ENCODE peak calls at places on chromosome 3, in five cellular contexts. L is body of pancreas, G is ovary, K is A549, D is transverse colon. R is an unnamed sample.

GRCh38 chr3:49674491-49674983 is 386 bp downstream of the APEH start:
- DNase-seq in D (peak), L (no peak), G (no peak), K (no peak), R (no peak)

GRCh38 chr3:34017757-34018156 is 219.3 kb downstream of the PDCD6IP start:
- DNase-seq in D (no peak), G (no peak), K (no peak), L (no peak), R (no peak)

GRCh38 chr3:187286467-187287059 is 5.0 kb downstream of the MASP1 start:
- DNase-seq in G (peak), L (no peak), D (no peak), K (no peak), R (no peak)

GRCh38 chr3:105373383-105373782 is 6.7 kb downstream of the ALCAM start:
- DNase-seq in D (no peak), K (no peak), L (no peak), G (no peak), R (no peak)

GRCh38 chr3:124133366-124133940 is 141.5 kb upstream of the ROPN1 start:
- DNase-seq in L (no peak), K (no peak), D (no peak), G (no peak), R (no peak)

GRCh38 chr3:98741121-98741716 is 21.9 kb upstream of the ST3GAL6 start:
- DNase-seq in D (no peak), G (no peak), K (no peak), L (no peak), R (no peak)

GRCh38 chr3:72299321-72299802 is 514.4 kb upstream of the PROK2 start:
- DNase-seq in K (no peak), G (no peak), L (peak), D (no peak), R (no peak)

GRCh38 chr3:155129396-155129795 is 49.3 kb downstream of the MME start:
- DNase-seq in K (no peak), D (no peak), G (no peak), L (no peak), R (no peak)

GRCh38 chr3:24520941-24521305 is 26.3 kb upstream of the THRB start:
- DNase-seq in G (no peak), D (no peak), L (no peak), K (no peak), R (no peak)

GRCh38 chr3:155991847-155992246 is 121.4 kb downstream of the GMPS start:
- DNase-seq in L (no peak), K (no peak), D (no peak), G (no peak), R (no peak)

GRCh38 chr3:1019157-1019556 is 73.7 kb upstream of the CNTN6 start:
- DNase-seq in K (no peak), L (no peak), D (no peak), G (no peak), R (no peak)

GRCh38 chr3:107939621-107940236 is 151.1 kb downstream of the CD47 start:
- DNase-seq in L (peak), K (no peak), D (no peak), G (no peak), R (no peak)

GRCh38 chr3:182364723-182365650 is 428.3 kb upstream of the ATP11B start:
- DNase-seq in K (no peak), L (no peak), G (no peak), D (peak), R (no peak)

GRCh38 chr3:54951405-54951804 is 23.5 kb upstream of the LRTM1 start:
- DNase-seq in D (peak), G (peak), L (peak), K (no peak), R (no peak)

GRCh38 chr3:58048301-58048700 is 40.1 kb downstream of the FLNB start:
- DNase-seq in G (no peak), D (no peak), L (peak), K (no peak), R (no peak)

GRCh38 chr3:63351159-63352007 is 73.3 kb downstream of the SYNPR start:
- DNase-seq in D (no peak), L (peak), K (peak), G (no peak), R (no peak)

GRCh38 chr3:151732861-151733260 is 866 bp upstream of the AADACL2 start:
- DNase-seq in L (no peak), G (no peak), K (no peak), D (no peak), R (no peak)

GRCh38 chr3:189204467-189204866 is 32.7 kb downstream of the TPRG1 start:
- DNase-seq in G (no peak), L (no peak), D (no peak), K (no peak), R (no peak)

GRCh38 chr3:64440498-64440897 is 215.2 kb upstream of the PRICKLE2 start:
- DNase-seq in L (peak), G (peak), K (no peak), D (no peak), R (no peak)

GRCh38 chr3:24715171-24715792 is 220.6 kb upstream of the THRB start:
- DNase-seq in L (no peak), K (no peak), G (no peak), D (no peak), R (no peak)

GRCh38 chr3:159416854-159417253 is 571.8 kb upstream of the IL12A start:
- DNase-seq in L (no peak), K (no peak), D (no peak), G (no peak), R (no peak)

GRCh38 chr3:130715616-130716015 is 31.0 kb downstream of the PIK3R4 start:
- DNase-seq in K (no peak), L (no peak), D (no peak), G (no peak), R (no peak)

GRCh38 chr3:130658666-130659065 is 88.0 kb downstream of the PIK3R4 start:
- DNase-seq in L (no peak), K (no peak), D (no peak), G (peak), R (no peak)

GRCh38 chr3:23078735-23079134 is 124.4 kb upstream of the UBE2E2 start:
- DNase-seq in K (no peak), G (no peak), L (no peak), D (no peak), R (no peak)

GRCh38 chr3:66196633-66197032 is 24.2 kb upstream of the SLC25A26 start:
- DNase-seq in G (no peak), K (no peak), L (no peak), D (no peak), R (no peak)

GRCh38 chr3:39850707-39851014 is 41.3 kb downstream of the MYRIP start:
- DNase-seq in D (no peak), L (no peak), K (no peak), G (no peak), R (no peak)

GRCh38 chr3:89570465-89570864 is 463.0 kb downstream of the EPHA3 start:
- DNase-seq in K (no peak), L (no peak), D (no peak), G (no peak), R (no peak)

GRCh38 chr3:190566043-190566933 is 52.4 kb downstream of the IL1RAP start:
- DNase-seq in L (peak), G (peak), K (peak), D (peak), R (peak)

GRCh38 chr3:45660567-45660901 is 28.7 kb upstream of the SACM1L start:
- DNase-seq in D (no peak), G (no peak), L (no peak), K (no peak), R (no peak)
- H3K27ac ChIP-seq in D (no peak), G (no peak), L (no peak), K (peak), R (no peak)

DNA sequence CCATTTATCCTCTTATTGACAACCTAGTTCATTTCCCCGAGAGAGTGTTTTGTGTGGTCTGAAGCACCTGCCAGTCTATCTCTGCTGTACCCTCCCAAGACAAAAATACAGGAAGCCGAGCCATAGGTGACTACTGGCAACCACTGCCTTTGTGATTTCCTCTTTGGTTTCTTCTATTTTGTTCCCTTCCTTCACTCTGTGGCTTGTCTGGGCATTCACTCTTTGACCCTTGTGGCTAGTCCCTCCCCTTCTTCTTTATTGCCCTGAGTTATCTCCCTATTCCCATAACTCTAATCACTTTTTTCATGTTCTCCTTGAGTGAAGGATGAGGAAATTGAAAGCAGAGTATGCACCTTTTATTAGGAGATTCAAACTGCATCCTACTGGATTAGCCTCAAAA is at the start of gene ADGRG7:
- DNase-seq in G (no peak), K (no peak), D (no peak), L (no peak), R (no peak)
- TF ChIP-seq POLR2A in G (no peak), K (no peak), D (no peak), L (no peak), R (no peak)

GRCh38 chr3:127739347-127740135 is 66.8 kb downstream of the ABTB1 start:
- DNase-seq in K (no peak), G (no peak), D (no peak), L (no peak), R (no peak)

GRCh38 chr3:127736801-127737539 is 64.2 kb downstream of the ABTB1 start:
- DNase-seq in G (no peak), L (no peak), D (no peak), K (no peak), R (no peak)

GRCh38 chr3:127740136-127740915 is 67.6 kb downstream of the ABTB1 start:
- DNase-seq in G (no peak), L (no peak), K (no peak), D (no peak), R (no peak)

GRCh38 chr3:127735767-127736693 is 63.3 kb downstream of the ABTB1 start:
- DNase-seq in G (peak), D (peak), L (peak), K (peak), R (no peak)

DNA sequence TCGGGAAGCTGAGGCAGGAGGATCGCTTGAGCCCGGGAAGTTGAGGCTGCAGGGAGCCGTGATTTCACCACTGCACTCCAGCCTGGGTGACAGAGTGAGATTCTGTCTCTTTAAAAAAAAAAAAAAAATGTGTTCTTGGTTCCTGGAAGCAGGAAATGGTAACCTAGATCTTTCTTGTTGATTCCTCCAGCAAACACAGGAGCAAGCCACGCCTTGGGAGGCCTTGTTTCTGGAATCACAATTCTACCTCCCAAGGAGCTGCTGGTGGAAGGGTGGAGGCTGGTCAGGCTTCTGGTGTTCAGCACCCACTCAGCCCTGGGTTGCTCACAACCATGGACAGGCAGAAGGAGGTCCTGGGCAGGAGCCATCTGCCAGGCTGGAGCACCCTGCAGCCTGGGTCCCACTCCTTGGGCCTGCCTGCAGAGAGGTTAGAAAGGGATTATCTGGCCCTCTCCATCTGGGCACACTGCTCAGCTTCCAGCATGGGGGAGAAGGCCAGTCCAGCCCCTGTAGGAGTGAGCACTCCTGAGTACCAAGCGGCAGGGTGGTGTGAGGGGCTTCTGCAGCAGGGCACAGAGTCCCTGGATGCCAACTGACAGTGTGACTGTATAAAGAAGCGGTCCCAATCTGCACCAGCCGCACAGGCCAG is 65.6 kb downstream of the ABTB1 start:
- DNase-seq in K (peak), D (peak), G (no peak), L (no peak), R (no peak)
- H3K27ac ChIP-seq in K (peak), D (peak), G (no peak), L (no peak), R (peak)

DNA sequence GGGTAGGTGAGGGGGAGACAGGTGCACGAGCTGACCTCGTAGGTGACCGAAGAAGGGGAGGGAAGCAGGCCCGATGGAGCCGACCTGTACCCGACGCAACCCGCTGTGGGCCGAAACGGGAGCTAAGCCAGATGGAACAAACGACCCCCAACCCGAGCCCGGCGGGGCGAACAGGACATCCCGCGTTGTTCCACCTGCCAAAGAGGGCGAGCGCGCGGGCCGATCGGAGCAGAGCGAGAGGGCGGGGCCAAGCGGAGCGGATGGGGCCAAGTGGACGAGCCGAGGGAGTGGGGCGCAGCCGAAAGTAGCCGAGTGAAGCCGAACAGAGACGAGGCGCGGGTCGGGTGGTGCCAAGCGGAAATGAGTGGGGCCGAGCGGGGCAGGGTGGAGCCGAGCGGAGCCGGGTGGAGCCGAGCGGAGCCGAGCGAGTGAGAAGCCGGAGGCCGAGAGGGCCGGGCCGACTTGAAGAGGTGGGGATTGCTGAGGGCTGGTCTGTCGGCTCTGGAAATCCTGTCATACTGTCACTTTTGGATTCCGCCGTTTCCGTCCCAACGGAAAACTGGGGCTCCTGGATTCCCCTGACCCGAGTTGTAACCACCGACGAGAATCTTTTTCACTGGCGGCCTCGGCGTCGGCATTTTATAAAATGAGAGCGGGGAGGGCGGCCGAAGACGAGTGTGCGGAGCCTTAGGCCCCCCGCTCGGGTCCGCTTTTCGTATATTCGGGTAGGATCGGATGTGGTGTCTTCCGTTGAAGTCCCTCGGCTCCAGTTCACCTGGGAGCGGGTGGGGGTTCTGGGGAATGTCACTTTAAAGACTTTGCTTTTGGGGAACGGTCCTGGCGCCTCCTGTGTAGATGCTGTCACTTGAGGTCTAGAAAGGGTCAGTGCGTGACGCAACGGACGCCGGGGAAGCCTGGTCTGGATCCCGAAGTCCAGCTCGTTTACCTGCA is 15.6 kb upstream of the WNT7A start:
- DNase-seq in D (peak), K (peak), L (peak), G (peak), R (peak)
- TF ChIP-seq POLR2A in D (peak), K (no peak), L (no peak), G (peak), R (no peak)

GRCh38 chr3:52705438-52705687 is 228 bp downstream of the GLT8D1 start:
- DNase-seq in K (no peak), G (no peak), L (no peak), D (no peak), R (peak)

GRCh38 chr3:52710512-52710911 is 4.6 kb downstream of the SPCS1 start:
- DNase-seq in D (no peak), L (no peak), K (no peak), G (no peak), R (no peak)

GRCh38 chr3:52705688-52706686 is at the start of the genes GLT8D1 and SPCS1:
- DNase-seq in K (peak), L (peak), G (peak), D (peak), R (peak)

GRCh38 chr3:52704611-52705437 is 767 bp downstream of the GLT8D1 start:
- DNase-seq in D (no peak), K (peak), G (peak), L (peak), R (no peak)

DNA sequence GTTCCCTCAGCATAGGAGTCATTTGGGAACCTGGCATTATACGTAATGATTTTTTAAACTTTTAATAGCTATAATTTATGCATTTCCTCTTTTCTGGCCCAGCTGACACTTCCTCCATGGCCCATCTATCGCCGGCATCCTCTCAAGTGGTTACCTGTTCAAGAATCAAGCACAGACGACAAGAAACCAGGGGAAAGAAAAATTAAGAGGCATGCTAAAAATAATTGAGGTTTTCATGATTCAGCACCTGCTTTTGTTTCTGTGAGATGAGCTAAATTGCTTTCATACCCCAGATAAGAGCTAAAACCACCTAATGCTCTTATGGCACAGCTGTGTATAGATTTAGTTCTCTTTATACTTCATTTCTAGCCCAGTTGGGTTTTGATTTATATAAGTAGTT is 1.7 kb downstream of the SPCS1 start:
- DNase-seq in D (no peak), L (no peak), G (no peak), K (no peak), R (no peak)
- H3K27ac ChIP-seq in D (peak), L (no peak), G (no peak), K (no peak), R (no peak)

GRCh38 chr3:196711838-196712513 is at the start of the genes CEP19 and PIGX:
- DNase-seq in L (peak), D (peak), G (peak), K (peak), R (peak)
- TF ChIP-seq POLR2A in L (peak), D (peak), G (peak), K (peak), R (no peak)

GRCh38 chr3:45868213-45868612 is 18.1 kb upstream of the CCR9 start:
- DNase-seq in D (no peak), G (no peak), K (no peak), L (no peak), R (no peak)
- H3K27ac ChIP-seq in D (no peak), G (no peak), K (no peak), L (no peak), R (no peak)

DNA sequence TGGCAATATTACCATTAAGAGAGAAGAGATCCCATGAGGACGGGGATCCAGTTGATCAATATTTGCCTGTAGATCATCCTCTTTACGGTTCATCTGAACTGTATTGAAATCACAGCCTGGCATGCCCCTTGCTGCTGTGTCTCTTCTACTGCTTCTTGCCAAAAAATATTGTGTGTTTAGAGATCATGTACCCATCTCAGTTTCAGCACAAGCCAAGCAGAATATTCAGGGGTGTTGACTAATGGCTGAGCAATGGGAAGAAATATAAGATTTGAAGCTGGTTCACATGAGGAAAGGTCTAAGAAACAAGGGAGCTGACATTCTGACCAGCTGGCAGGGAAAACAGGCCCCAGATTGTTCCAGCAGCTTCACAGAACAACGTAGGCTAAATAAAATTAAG is 21.3 kb downstream of the ATP13A5 start:
- DNase-seq in D (no peak), K (no peak), G (no peak), L (no peak), R (no peak)
- TF ChIP-seq POLR2A in D (no peak), K (no peak), G (no peak), L (no peak), R (no peak)

DNA sequence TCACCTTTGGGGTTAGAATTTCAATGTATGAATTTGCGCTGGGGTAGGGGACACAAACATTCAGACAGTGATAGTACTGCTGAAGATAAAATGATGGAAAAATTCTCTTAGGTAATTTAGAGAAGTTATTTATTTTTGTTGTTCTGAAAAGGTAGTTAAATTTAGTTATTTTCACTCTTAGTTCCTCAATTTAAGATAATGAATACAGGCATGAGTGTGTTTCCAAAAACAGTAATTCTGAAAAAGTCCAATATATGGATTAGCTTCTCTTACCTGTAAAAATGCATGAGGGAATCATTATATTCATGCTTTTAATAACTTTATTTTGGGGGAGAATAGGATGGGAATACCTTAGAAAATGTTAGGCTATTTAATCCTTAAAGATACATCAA is 103.7 kb downstream of the FNDC3B start:
- DNase-seq in G (no peak), K (no peak), L (no peak), D (no peak), R (no peak)
- H3K27ac ChIP-seq in G (no peak), K (peak), L (no peak), D (peak), R (peak)